ENCODE peak calls at places on chromosome 10, in four cellular contexts. Y is ovary, J is choroid plexus epithelial cell, X is Panc1. B is an unnamed sample.

GRCh38 chr10:90787376-90787775 is 70.5 kb downstream of the HTR7 start:
- DNase-seq in Y (no peak), J (no peak), X (no peak), B (no peak)

GRCh38 chr10:118409295-118409694 is 67.2 kb upstream of the FAM204A start:
- DNase-seq in Y (no peak), J (no peak), X (no peak), B (no peak)

GRCh38 chr10:89022734-89023133 is 32.1 kb downstream of the FAS start:
- DNase-seq in Y (no peak), J (no peak), X (no peak), B (no peak)

GRCh38 chr10:43674546-43675205 is 26.0 kb upstream of the ZNF32 start:
- DNase-seq in Y (no peak), J (no peak), X (no peak), B (no peak)

GRCh38 chr10:45008524-45009161 is 7.9 kb downstream of the ZNF22 start:
- DNase-seq in Y (no peak), J (peak), X (peak), B (peak)

GRCh38 chr10:132162021-132162531 is 24.7 kb upstream of the DPYSL4 start:
- DNase-seq in Y (no peak), J (no peak), X (no peak), B (no peak)

GRCh38 chr10:14586901-14587300 is 187.8 kb downstream of the FAM107B start:
- DNase-seq in Y (no peak), J (no peak), X (no peak), B (no peak)

GRCh38 chr10:116134316-116134715 is 138.7 kb downstream of the GFRA1 start:
- DNase-seq in Y (no peak), J (no peak), X (no peak), B (no peak)

GRCh38 chr10:22805304-22805703 is 90.9 kb upstream of the PIP4K2A start:
- DNase-seq in Y (peak), J (peak), X (peak), B (peak)

GRCh38 chr10:113069595-113069994 is 119.5 kb downstream of the TCF7L2 start:
- DNase-seq in Y (no peak), J (peak), X (no peak), B (peak)

GRCh38 chr10:29512460-29512974 is 122.3 kb downstream of the SVIL start:
- DNase-seq in Y (no peak), J (no peak), X (no peak), B (no peak)

GRCh38 chr10:43627942-43628341 is 20.7 kb downstream of the ZNF32 start:
- DNase-seq in Y (no peak), J (no peak), X (no peak), B (no peak)

GRCh38 chr10:53490553-53490952 is 718.0 kb upstream of the MBL2 start:
- DNase-seq in Y (no peak), J (no peak), X (no peak), B (no peak)

GRCh38 chr10:53487019-53487983 is 714.7 kb upstream of the MBL2 start:
- DNase-seq in Y (no peak), J (no peak), X (no peak), B (no peak)

GRCh38 chr10:53489783-53490182 is 717.2 kb upstream of the MBL2 start:
- DNase-seq in Y (no peak), J (no peak), X (no peak), B (no peak)

GRCh38 chr10:53489331-53489730 is 716.7 kb upstream of the MBL2 start:
- DNase-seq in Y (no peak), J (no peak), X (no peak), B (no peak)

GRCh38 chr10:53491774-53492173 is 719.2 kb upstream of the MBL2 start:
- DNase-seq in Y (no peak), J (no peak), X (no peak), B (no peak)
- TF ChIP-seq CTCF in Y (no peak), J (no peak), X (no peak), B (no peak)

GRCh38 chr10:124671486-124672075 is 72.6 kb downstream of the FAM53B start:
- DNase-seq in Y (no peak), J (peak), X (no peak), B (peak)
- H3K4me3 ChIP-seq in Y (no peak), J (no peak), X (no peak), B (no peak)

GRCh38 chr10:101444058-101444457 is 90.1 kb downstream of the BTRC start:
- DNase-seq in Y (no peak), J (peak), X (no peak), B (peak)

GRCh38 chr10:101436302-101436701 is 82.3 kb downstream of the BTRC start:
- DNase-seq in Y (no peak), J (no peak), X (no peak), B (no peak)

GRCh38 chr10:101441539-101442455 is 87.8 kb downstream of the BTRC start:
- DNase-seq in Y (no peak), J (peak), X (peak), B (peak)

GRCh38 chr10:101442456-101442800 is 88.5 kb downstream of the BTRC start:
- DNase-seq in Y (no peak), J (no peak), X (no peak), B (no peak)

GRCh38 chr10:101438881-101439391 is 85.0 kb downstream of the BTRC start:
- DNase-seq in Y (no peak), J (no peak), X (no peak), B (no peak)
- TF ChIP-seq CTCF in Y (no peak), J (no peak), X (no peak), B (no peak)

GRCh38 chr10:104584541-104584940 is 56.5 kb upstream of the SORCS3 start:
- DNase-seq in Y (no peak), J (no peak), X (no peak), B (no peak)

GRCh38 chr10:104589871-104590270 is 51.2 kb upstream of the SORCS3 start:
- DNase-seq in Y (no peak), J (peak), X (no peak), B (peak)

GRCh38 chr10:104591451-104591850 is 49.6 kb upstream of the SORCS3 start:
- DNase-seq in Y (no peak), J (no peak), X (no peak), B (no peak)

DNA sequence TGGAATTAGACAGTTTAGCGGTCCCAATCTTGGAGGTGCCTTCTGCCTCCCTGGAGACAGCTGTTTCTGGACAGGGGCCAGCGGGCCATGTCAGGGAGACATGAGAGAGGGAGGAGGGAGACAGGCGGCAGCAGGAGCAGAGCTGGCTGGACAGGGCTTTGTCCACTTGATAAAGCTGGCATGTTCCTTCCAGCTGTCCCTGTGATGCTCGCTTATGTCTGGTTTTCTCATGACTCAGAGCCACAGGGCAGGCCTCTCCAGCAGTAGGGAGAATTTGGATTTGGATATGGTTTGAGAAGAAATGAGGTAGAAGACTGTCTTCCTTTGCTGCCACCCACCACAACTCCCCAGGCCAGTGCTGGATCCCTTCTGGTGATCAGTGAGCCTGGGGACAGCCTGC is 51.7 kb upstream of the SORCS3 start:
- DNase-seq in Y (no peak), J (no peak), X (no peak), B (peak)
- H3K4me3 ChIP-seq in Y (no peak), J (no peak), X (no peak), B (no peak)

GRCh38 chr10:103926722-103927319 is 8.8 kb upstream of the STN1 start:
- DNase-seq in Y (no peak), J (no peak), X (no peak), B (no peak)
- TF ChIP-seq CTCF in Y (no peak), J (no peak), X (no peak), B (no peak)